ENCODE peak calls at places on chromosomes 4 and X, in four cellular contexts. One of them, this sample, is unnamed.

GRCh38 chr4:2817701-2818350 is 24.9 kb downstream of the SH3BP2 start:
- DNase-seq in K562: no peak
- DNase-seq in HepG2: no peak
- DNase-seq in H1: no peak
- DNase-seq in this sample: no peak

GRCh38 chr4:138978600-138978999 is 37.0 kb upstream of the NOCT start:
- DNase-seq in HepG2: no peak
- DNase-seq in H1: no peak
- DNase-seq in K562: no peak
- DNase-seq in this sample: no peak

GRCh38 chr4:40881851-40882250 is 132.1 kb downstream of the NSUN7 start:
- DNase-seq in K562: no peak
- DNase-seq in HepG2: no peak
- DNase-seq in H1: no peak
- DNase-seq in this sample: no peak

GRCh38 chr4:70958681-70959080 is 34.8 kb upstream of the DCK start:
- DNase-seq in HepG2: no peak
- DNase-seq in K562: no peak
- DNase-seq in H1: no peak
- DNase-seq in this sample: no peak

GRCh38 chr4:176188654-176189053 is 6.7 kb downstream of the SPATA4 start:
- DNase-seq in K562: no peak
- DNase-seq in H1: no peak
- DNase-seq in HepG2: no peak
- DNase-seq in this sample: no peak

GRCh38 chr4:104424368-104424921 is 70.2 kb downstream of the CXXC4 start:
- DNase-seq in H1: no peak
- DNase-seq in HepG2: no peak
- DNase-seq in K562: no peak
- DNase-seq in this sample: no peak

GRCh38 chr4:158914178-158914577 is 145.4 kb downstream of the FNIP2 start:
- DNase-seq in HepG2: no peak
- DNase-seq in H1: no peak
- DNase-seq in K562: no peak
- DNase-seq in this sample: peak

GRCh38 chr4:38663801-38664703 is at the start of gene KLF3:
- DNase-seq in K562: peak
- DNase-seq in H1: no peak
- DNase-seq in HepG2: peak
- DNase-seq in this sample: peak

DNA sequence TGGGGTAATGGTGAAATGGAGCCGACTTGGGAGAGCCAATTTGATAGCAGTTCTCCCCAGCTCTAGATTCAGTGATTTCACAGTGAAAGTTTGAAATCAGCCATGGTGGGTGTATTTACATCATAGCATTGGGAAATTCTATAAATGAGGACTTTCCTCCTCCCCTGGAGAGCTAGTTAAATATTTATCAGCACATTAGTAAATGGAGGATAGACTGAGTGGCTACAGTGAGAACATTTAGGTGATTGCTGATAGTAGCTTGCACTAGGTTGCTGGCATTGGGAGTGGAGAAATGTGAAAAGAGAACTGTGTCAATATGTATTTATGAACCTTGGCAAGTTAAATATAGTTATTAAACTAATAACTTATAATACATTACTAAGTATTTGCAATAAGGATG is 347.3 kb downstream of the CCSER1 start:
- DNase-seq in H1: no peak
- DNase-seq in K562: no peak
- DNase-seq in HepG2: no peak
- DNase-seq in this sample: peak
- TF ChIP-seq PHF8 in H1: no peak
- TF ChIP-seq PHF8 in K562: no peak
- TF ChIP-seq PHF8 in HepG2: no peak
- TF ChIP-seq PHF8 in this sample: no peak

DNA sequence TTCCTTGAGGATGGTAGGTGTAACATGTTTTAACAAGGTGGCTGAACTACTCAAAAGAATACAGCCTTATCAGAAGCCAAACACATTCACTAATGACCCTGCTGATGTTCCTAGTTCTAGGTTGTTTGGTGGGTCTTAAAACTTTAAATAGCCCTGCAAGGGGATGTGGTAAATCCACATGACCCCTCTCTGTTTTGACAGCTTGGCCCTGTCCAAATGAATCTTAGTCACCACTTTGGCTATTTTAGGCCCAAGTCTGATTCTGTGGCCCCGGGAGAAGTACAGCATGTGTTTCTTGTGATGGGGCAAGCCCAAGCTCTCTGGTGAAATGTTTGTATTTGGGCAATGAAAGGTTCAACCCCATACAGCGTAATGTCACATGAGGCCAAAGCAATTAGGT is 54.5 kb upstream of the GPR34 start:
- DNase-seq in HepG2: no peak
- DNase-seq in H1: no peak
- DNase-seq in K562: peak
- DNase-seq in this sample: no peak
- TF ChIP-seq KDM1A in HepG2: no peak
- TF ChIP-seq KDM1A in H1: no peak
- TF ChIP-seq KDM1A in K562: peak
- TF ChIP-seq KDM1A in this sample: no peak

DNA sequence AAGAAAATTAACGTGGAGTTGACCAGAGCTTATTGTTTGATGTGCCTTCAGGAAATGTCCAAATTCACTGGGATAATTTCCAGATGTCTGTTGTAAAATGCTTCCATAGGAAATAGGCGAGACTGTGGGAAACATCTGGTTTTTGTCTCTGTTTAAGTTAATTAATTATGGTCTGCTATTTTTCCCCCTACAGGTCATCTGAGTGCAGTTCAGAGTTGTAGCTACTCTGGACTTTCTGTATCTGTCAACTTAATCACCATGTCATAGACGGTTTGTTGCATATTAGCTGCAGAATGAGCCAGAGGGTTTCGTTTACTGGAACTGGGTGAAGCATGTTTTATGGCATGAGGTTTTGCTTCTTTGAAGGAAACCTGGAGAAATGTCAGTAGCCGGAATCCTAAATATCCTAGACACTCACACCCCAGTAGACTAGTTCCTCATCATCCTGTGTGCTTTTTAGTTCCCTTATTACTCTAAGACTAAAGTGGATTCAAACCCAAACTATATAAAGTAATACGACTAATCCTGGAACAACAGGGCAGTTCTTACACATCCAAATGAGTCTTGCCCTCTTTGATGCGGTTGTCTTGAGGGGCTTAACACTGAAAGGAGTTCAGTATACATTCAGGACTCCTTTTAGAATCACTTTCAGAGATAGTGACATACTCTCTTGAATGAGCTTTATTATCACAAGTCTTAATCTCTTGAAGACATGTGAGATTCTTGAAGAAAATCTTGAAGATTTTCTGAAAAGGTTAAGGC is 62.5 kb downstream of the PPEF1 start:
- DNase-seq in K562: no peak
- DNase-seq in H1: no peak
- DNase-seq in HepG2: no peak
- DNase-seq in this sample: no peak
- TF ChIP-seq USF2 in K562: no peak
- TF ChIP-seq USF2 in H1: no peak
- TF ChIP-seq USF2 in HepG2: no peak
- TF ChIP-seq USF2 in this sample: no peak

DNA sequence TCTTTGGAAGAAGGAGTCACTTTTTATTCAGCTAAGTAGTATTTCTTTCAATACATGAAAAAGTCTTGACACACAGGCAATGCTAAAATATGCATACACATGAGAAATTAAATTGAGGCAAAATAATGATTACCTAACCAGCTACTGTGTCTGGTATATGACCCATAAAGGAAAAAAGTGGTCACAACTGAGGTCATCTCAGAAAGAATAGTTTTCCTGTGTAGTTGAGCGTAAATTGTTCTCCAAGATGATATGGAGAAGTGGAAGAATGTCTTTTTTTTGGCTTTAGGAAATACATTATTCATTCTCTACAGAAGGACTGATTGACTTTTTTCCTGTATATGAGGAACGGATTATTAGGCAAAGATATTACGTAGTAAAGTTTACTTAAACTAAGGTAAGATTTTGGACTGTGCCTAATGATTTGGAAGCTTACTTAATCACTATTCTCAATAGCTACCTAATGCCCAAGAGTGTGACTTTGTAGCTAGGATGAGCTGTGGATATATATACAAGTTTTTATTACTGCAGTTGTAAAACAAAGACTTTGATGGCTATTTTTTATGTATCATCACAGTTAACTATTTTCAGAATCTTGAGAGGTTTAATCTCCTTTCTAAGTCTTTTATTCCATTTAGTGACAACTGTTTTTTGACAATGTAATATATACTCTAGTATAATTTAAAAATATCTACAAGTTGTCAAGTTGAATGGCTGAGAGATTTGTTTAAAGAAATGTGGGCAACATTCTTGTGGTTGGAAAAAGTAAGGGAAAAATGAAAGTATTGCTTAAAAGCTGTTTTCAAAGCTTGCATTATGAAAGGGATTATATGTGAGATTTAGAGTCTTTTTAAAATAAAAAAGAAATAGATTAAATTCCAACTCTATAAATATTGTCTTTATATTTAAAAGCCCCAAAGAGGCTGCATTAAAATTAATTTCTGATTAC is 100.1 kb downstream of the PDLIM5 start:
- DNase-seq in K562: no peak
- DNase-seq in HepG2: no peak
- DNase-seq in H1: no peak
- DNase-seq in this sample: no peak
- TF ChIP-seq PHF8 in K562: no peak
- TF ChIP-seq PHF8 in HepG2: no peak
- TF ChIP-seq PHF8 in H1: no peak
- TF ChIP-seq PHF8 in this sample: no peak

GRCh38 chr4:26763063-26763462 is 97.6 kb upstream of the STIM2 start:
- DNase-seq in K562: no peak
- DNase-seq in HepG2: no peak
- DNase-seq in H1: no peak
- DNase-seq in this sample: no peak
- TF ChIP-seq KDM1A in K562: no peak
- TF ChIP-seq KDM1A in HepG2: no peak
- TF ChIP-seq KDM1A in H1: no peak
- TF ChIP-seq KDM1A in this sample: no peak

GRCh38 chr4:108931926-108932325 is 169.1 kb upstream of the ETNPPL start:
- DNase-seq in H1: no peak
- DNase-seq in HepG2: no peak
- DNase-seq in K562: no peak
- DNase-seq in this sample: no peak

GRCh38 chr4:108937066-108937465 is 174.2 kb upstream of the ETNPPL start:
- DNase-seq in HepG2: no peak
- DNase-seq in K562: no peak
- DNase-seq in H1: no peak
- DNase-seq in this sample: no peak

GRCh38 chr4:108930186-108930585 is 167.3 kb upstream of the ETNPPL start:
- DNase-seq in HepG2: no peak
- DNase-seq in H1: no peak
- DNase-seq in K562: no peak
- DNase-seq in this sample: no peak

GRCh38 chr4:108933046-108933445 is 170.2 kb upstream of the ETNPPL start:
- DNase-seq in K562: no peak
- DNase-seq in H1: no peak
- DNase-seq in HepG2: no peak
- DNase-seq in this sample: no peak
- TF ChIP-seq USF2 in K562: no peak
- TF ChIP-seq USF2 in H1: no peak
- TF ChIP-seq USF2 in HepG2: no peak
- TF ChIP-seq USF2 in this sample: no peak

GRCh38 chr4:8236141-8236919 is 33.2 kb upstream of the HTRA3 start:
- DNase-seq in HepG2: no peak
- DNase-seq in K562: no peak
- DNase-seq in H1: no peak
- DNase-seq in this sample: no peak
- TF ChIP-seq PHF8 in HepG2: no peak
- TF ChIP-seq PHF8 in K562: no peak
- TF ChIP-seq PHF8 in H1: no peak
- TF ChIP-seq PHF8 in this sample: no peak

GRCh38 chr4:10491420-10491819 is 34.2 kb upstream of the ZNF518B start:
- DNase-seq in HepG2: no peak
- DNase-seq in K562: no peak
- DNase-seq in H1: no peak
- DNase-seq in this sample: no peak
- TF ChIP-seq KDM1A in HepG2: no peak
- TF ChIP-seq KDM1A in K562: no peak
- TF ChIP-seq KDM1A in H1: no peak
- TF ChIP-seq KDM1A in this sample: no peak

GRCh38 chrX:107776649-107777535 is 641 bp upstream of the NCBP2L start:
- DNase-seq in K562: peak
- DNase-seq in H1: peak
- DNase-seq in HepG2: peak
- DNase-seq in this sample: peak

GRCh38 chrX:107777536-107777832 is at the start of gene NCBP2L:
- DNase-seq in K562: no peak
- DNase-seq in H1: no peak
- DNase-seq in HepG2: no peak
- DNase-seq in this sample: no peak

GRCh38 chrX:107775000-107775733 is 420 bp downstream of the TSC22D3 start:
- DNase-seq in K562: no peak
- DNase-seq in H1: no peak
- DNase-seq in HepG2: no peak
- DNase-seq in this sample: no peak

GRCh38 chrX:107775734-107776511 is at the start of gene TSC22D3:
- DNase-seq in K562: peak
- DNase-seq in H1: no peak
- DNase-seq in HepG2: peak
- DNase-seq in this sample: peak

GRCh38 chrX:107780525-107780924 is 3.0 kb downstream of the NCBP2L start:
- DNase-seq in K562: no peak
- DNase-seq in H1: no peak
- DNase-seq in HepG2: no peak
- DNase-seq in this sample: no peak
- TF ChIP-seq USF2 in K562: no peak
- TF ChIP-seq USF2 in H1: no peak
- TF ChIP-seq USF2 in HepG2: no peak
- TF ChIP-seq USF2 in this sample: no peak